ENCODE peak calls at places on chromosomes 4 and X, in seven cellular contexts. One of them, this sample, is unnamed.

GRCh38 chr4:10033191-10033881 is 12.0 kb upstream of the SLC2A9 start:
- DNase-seq in left ventricle myocardium inferior: peak
- DNase-seq in neural progenitor cell: no peak
- DNase-seq in small intestine: no peak
- DNase-seq in mucosa of descending colon: peak
- DNase-seq in foreskin fibroblast: peak
- DNase-seq in NB4: peak
- DNase-seq in this sample: peak

GRCh38 chr4:84814100-84814750 is 152.3 kb downstream of the WDFY3 start:
- DNase-seq in left ventricle myocardium inferior: no peak
- DNase-seq in neural progenitor cell: no peak
- DNase-seq in small intestine: peak
- DNase-seq in mucosa of descending colon: no peak
- DNase-seq in foreskin fibroblast: peak
- DNase-seq in NB4: peak
- DNase-seq in this sample: peak

GRCh38 chr4:177155454-177155853 is 154.2 kb upstream of the NEIL3 start:
- DNase-seq in left ventricle myocardium inferior: no peak
- DNase-seq in neural progenitor cell: peak
- DNase-seq in small intestine: no peak
- DNase-seq in mucosa of descending colon: no peak
- DNase-seq in foreskin fibroblast: no peak
- DNase-seq in NB4: no peak
- DNase-seq in this sample: no peak

GRCh38 chr4:19224820-19225219 is 1026.9 kb upstream of the SLIT2 start:
- DNase-seq in left ventricle myocardium inferior: no peak
- DNase-seq in neural progenitor cell: peak
- DNase-seq in small intestine: peak
- DNase-seq in mucosa of descending colon: no peak
- DNase-seq in foreskin fibroblast: peak
- DNase-seq in NB4: peak
- DNase-seq in this sample: peak

GRCh38 chrX:24002792-24003191 is 24.2 kb downstream of the KLHL15 start:
- DNase-seq in left ventricle myocardium inferior: no peak
- DNase-seq in neural progenitor cell: no peak
- DNase-seq in small intestine: no peak
- DNase-seq in mucosa of descending colon: no peak
- DNase-seq in foreskin fibroblast: no peak
- DNase-seq in NB4: no peak
- DNase-seq in this sample: no peak

GRCh38 chrX:96483642-96484160 is 200.9 kb upstream of the DIAPH2 start:
- DNase-seq in left ventricle myocardium inferior: no peak
- DNase-seq in neural progenitor cell: no peak
- DNase-seq in small intestine: no peak
- DNase-seq in mucosa of descending colon: no peak
- DNase-seq in foreskin fibroblast: no peak
- DNase-seq in NB4: no peak
- DNase-seq in this sample: no peak

GRCh38 chr4:105236202-105236916 is 89.7 kb downstream of the TET2 start:
- DNase-seq in left ventricle myocardium inferior: no peak
- DNase-seq in neural progenitor cell: no peak
- DNase-seq in small intestine: no peak
- DNase-seq in mucosa of descending colon: peak
- DNase-seq in foreskin fibroblast: no peak
- DNase-seq in NB4: no peak
- DNase-seq in this sample: no peak

GRCh38 chr4:2273221-2273620 is 11.3 kb upstream of the MXD4 start:
- DNase-seq in left ventricle myocardium inferior: no peak
- DNase-seq in neural progenitor cell: no peak
- DNase-seq in small intestine: no peak
- DNase-seq in mucosa of descending colon: no peak
- DNase-seq in foreskin fibroblast: no peak
- DNase-seq in NB4: no peak
- DNase-seq in this sample: no peak

GRCh38 chrX:39527045-39527444 is 570.7 kb downstream of the BCOR start:
- DNase-seq in left ventricle myocardium inferior: no peak
- DNase-seq in neural progenitor cell: no peak
- DNase-seq in small intestine: no peak
- DNase-seq in mucosa of descending colon: no peak
- DNase-seq in foreskin fibroblast: peak
- DNase-seq in NB4: peak
- DNase-seq in this sample: no peak

GRCh38 chr4:185213829-185214228 is 4.4 kb downstream of the SNX25 start:
- DNase-seq in left ventricle myocardium inferior: no peak
- DNase-seq in neural progenitor cell: no peak
- DNase-seq in small intestine: no peak
- DNase-seq in mucosa of descending colon: no peak
- DNase-seq in foreskin fibroblast: no peak
- DNase-seq in NB4: peak
- DNase-seq in this sample: no peak
- H3K4me3 ChIP-seq in left ventricle myocardium inferior: no peak
- H3K4me3 ChIP-seq in neural progenitor cell: no peak
- H3K4me3 ChIP-seq in small intestine: no peak
- H3K4me3 ChIP-seq in mucosa of descending colon: no peak
- H3K4me3 ChIP-seq in foreskin fibroblast: no peak
- H3K4me3 ChIP-seq in NB4: no peak
- H3K4me3 ChIP-seq in this sample: no peak

GRCh38 chr4:41172772-41173171 is 41.6 kb downstream of the APBB2 start:
- DNase-seq in left ventricle myocardium inferior: no peak
- DNase-seq in neural progenitor cell: no peak
- DNase-seq in small intestine: no peak
- DNase-seq in mucosa of descending colon: no peak
- DNase-seq in foreskin fibroblast: no peak
- DNase-seq in NB4: no peak
- DNase-seq in this sample: no peak
- H3K4me3 ChIP-seq in left ventricle myocardium inferior: no peak
- H3K4me3 ChIP-seq in neural progenitor cell: no peak
- H3K4me3 ChIP-seq in small intestine: no peak
- H3K4me3 ChIP-seq in mucosa of descending colon: no peak
- H3K4me3 ChIP-seq in foreskin fibroblast: no peak
- H3K4me3 ChIP-seq in NB4: no peak
- H3K4me3 ChIP-seq in this sample: no peak

GRCh38 chrX:150607200-150607599 is 38.8 kb downstream of the MTM1 start:
- DNase-seq in left ventricle myocardium inferior: no peak
- DNase-seq in neural progenitor cell: no peak
- DNase-seq in small intestine: no peak
- DNase-seq in mucosa of descending colon: no peak
- DNase-seq in foreskin fibroblast: no peak
- DNase-seq in NB4: peak
- DNase-seq in this sample: no peak

GRCh38 chrX:150610038-150610437 is 41.6 kb downstream of the MTM1 start:
- DNase-seq in left ventricle myocardium inferior: no peak
- DNase-seq in neural progenitor cell: no peak
- DNase-seq in small intestine: peak
- DNase-seq in mucosa of descending colon: no peak
- DNase-seq in foreskin fibroblast: no peak
- DNase-seq in NB4: no peak
- DNase-seq in this sample: no peak

GRCh38 chrX:150605603-150606002 is 37.2 kb downstream of the MTM1 start:
- DNase-seq in left ventricle myocardium inferior: no peak
- DNase-seq in neural progenitor cell: no peak
- DNase-seq in small intestine: no peak
- DNase-seq in mucosa of descending colon: peak
- DNase-seq in foreskin fibroblast: no peak
- DNase-seq in NB4: no peak
- DNase-seq in this sample: peak

GRCh38 chrX:150615356-150615755 is 46.9 kb downstream of the MTM1 start:
- DNase-seq in left ventricle myocardium inferior: no peak
- DNase-seq in neural progenitor cell: no peak
- DNase-seq in small intestine: no peak
- DNase-seq in mucosa of descending colon: no peak
- DNase-seq in foreskin fibroblast: no peak
- DNase-seq in NB4: no peak
- DNase-seq in this sample: no peak

DNA sequence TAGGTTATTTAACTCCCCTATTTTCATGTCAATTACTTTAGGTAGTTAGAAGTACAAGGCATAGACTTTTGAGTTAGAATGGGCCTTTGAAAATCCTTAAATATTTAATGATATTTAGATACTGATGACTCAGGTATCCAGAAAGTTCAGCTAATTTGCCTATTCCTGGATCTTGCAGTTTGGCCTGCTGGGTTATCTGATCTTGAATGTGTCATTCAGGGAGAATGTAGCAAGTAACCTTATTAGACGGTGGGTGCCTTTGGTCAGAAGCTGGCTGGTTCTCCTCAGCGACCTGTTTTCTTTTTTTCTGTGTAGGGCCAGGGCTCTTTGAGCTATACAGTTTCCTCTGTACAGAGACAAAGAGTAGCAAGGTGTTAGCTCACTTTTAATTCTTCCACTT is 42.0 kb downstream of the MTM1 start:
- DNase-seq in left ventricle myocardium inferior: no peak
- DNase-seq in neural progenitor cell: no peak
- DNase-seq in small intestine: no peak
- DNase-seq in mucosa of descending colon: no peak
- DNase-seq in foreskin fibroblast: no peak
- DNase-seq in NB4: no peak
- DNase-seq in this sample: no peak
- H3K4me3 ChIP-seq in left ventricle myocardium inferior: no peak
- H3K4me3 ChIP-seq in neural progenitor cell: no peak
- H3K4me3 ChIP-seq in small intestine: no peak
- H3K4me3 ChIP-seq in mucosa of descending colon: no peak
- H3K4me3 ChIP-seq in foreskin fibroblast: no peak
- H3K4me3 ChIP-seq in NB4: no peak
- H3K4me3 ChIP-seq in this sample: no peak

GRCh38 chrX:12948495-12948894 is 26.4 kb upstream of the TMSB4X start:
- DNase-seq in left ventricle myocardium inferior: no peak
- DNase-seq in neural progenitor cell: no peak
- DNase-seq in small intestine: no peak
- DNase-seq in mucosa of descending colon: no peak
- DNase-seq in foreskin fibroblast: no peak
- DNase-seq in NB4: no peak
- DNase-seq in this sample: no peak

GRCh38 chrX:12950851-12951589 is 23.9 kb upstream of the TMSB4X start:
- DNase-seq in left ventricle myocardium inferior: no peak
- DNase-seq in neural progenitor cell: peak
- DNase-seq in small intestine: peak
- DNase-seq in mucosa of descending colon: peak
- DNase-seq in foreskin fibroblast: no peak
- DNase-seq in NB4: peak
- DNase-seq in this sample: no peak

GRCh38 chrX:12949927-12950656 is 24.8 kb upstream of the TMSB4X start:
- DNase-seq in left ventricle myocardium inferior: peak
- DNase-seq in neural progenitor cell: no peak
- DNase-seq in small intestine: peak
- DNase-seq in mucosa of descending colon: peak
- DNase-seq in foreskin fibroblast: peak
- DNase-seq in NB4: peak
- DNase-seq in this sample: peak

GRCh38 chrX:12947545-12948235 is 27.2 kb upstream of the TMSB4X start:
- DNase-seq in left ventricle myocardium inferior: no peak
- DNase-seq in neural progenitor cell: no peak
- DNase-seq in small intestine: no peak
- DNase-seq in mucosa of descending colon: no peak
- DNase-seq in foreskin fibroblast: no peak
- DNase-seq in NB4: no peak
- DNase-seq in this sample: no peak

DNA sequence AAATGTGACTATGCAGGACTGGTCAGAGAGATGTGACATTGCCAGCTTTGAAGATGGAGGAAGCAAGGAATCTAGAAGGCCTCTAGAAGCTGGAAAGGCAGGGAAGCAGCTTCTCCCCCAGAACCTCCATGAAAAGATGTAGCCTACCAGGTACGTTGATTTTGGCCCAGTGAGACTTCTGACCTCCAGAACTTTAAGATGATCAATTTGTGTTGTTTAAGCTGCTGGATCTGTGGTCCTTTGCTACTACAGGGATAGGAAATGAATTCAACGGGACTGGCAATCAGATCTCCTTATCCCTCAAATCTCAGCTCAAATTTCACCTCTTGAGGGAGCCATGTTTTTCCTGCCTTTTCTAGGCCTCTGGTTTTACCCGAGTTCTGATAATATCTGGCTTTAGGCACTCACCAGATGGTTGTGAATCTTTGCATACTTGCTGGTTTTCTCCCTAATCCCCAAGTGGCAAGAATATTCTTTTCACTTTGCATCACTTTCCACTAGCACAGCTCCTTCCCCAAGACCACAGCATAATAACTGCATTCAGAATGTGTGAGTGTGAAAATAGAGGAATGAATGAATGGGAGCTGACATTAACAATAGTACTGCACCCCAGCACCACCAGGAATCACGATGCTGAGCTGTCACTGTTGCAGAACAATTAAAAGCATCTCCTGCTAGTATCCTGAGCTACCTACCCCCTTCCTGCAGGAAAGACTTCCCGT is 25.5 kb upstream of the TMSB4X start:
- DNase-seq in left ventricle myocardium inferior: no peak
- DNase-seq in neural progenitor cell: no peak
- DNase-seq in small intestine: no peak
- DNase-seq in mucosa of descending colon: no peak
- DNase-seq in foreskin fibroblast: peak
- DNase-seq in NB4: no peak
- DNase-seq in this sample: no peak
- H3K4me3 ChIP-seq in left ventricle myocardium inferior: peak
- H3K4me3 ChIP-seq in neural progenitor cell: no peak
- H3K4me3 ChIP-seq in small intestine: no peak
- H3K4me3 ChIP-seq in mucosa of descending colon: no peak
- H3K4me3 ChIP-seq in foreskin fibroblast: peak
- H3K4me3 ChIP-seq in NB4: no peak
- H3K4me3 ChIP-seq in this sample: no peak

GRCh38 chr4:156771171-156771837 is 200.3 kb downstream of the PDGFC start:
- DNase-seq in left ventricle myocardium inferior: no peak
- DNase-seq in neural progenitor cell: peak
- DNase-seq in small intestine: no peak
- DNase-seq in mucosa of descending colon: no peak
- DNase-seq in foreskin fibroblast: peak
- DNase-seq in NB4: no peak
- DNase-seq in this sample: peak
- H3K4me3 ChIP-seq in left ventricle myocardium inferior: peak
- H3K4me3 ChIP-seq in neural progenitor cell: no peak
- H3K4me3 ChIP-seq in small intestine: no peak
- H3K4me3 ChIP-seq in mucosa of descending colon: no peak
- H3K4me3 ChIP-seq in foreskin fibroblast: no peak
- H3K4me3 ChIP-seq in NB4: no peak
- H3K4me3 ChIP-seq in this sample: peak

DNA sequence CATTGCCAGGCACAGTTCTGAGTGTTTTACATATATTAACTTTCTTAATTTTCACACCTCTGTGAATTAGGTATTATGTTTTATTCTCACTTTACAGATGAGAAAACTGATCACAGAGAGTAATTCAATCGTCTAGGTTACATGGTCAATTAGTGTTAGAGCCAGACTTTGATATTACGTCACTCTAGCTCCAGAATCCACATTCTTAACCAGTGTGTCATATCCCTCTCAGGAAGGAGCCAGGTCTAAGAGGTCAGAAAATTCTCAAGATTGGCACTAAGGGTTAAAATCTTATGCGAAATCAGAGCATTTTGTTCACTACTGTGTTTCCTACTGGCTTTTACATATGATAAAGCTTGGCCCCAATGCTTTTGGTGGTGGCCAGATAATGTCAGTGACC is 7.4 kb downstream of the DMP1 start:
- DNase-seq in left ventricle myocardium inferior: no peak
- DNase-seq in neural progenitor cell: no peak
- DNase-seq in small intestine: no peak
- DNase-seq in mucosa of descending colon: no peak
- DNase-seq in foreskin fibroblast: peak
- DNase-seq in NB4: no peak
- DNase-seq in this sample: peak
- H3K4me3 ChIP-seq in left ventricle myocardium inferior: no peak
- H3K4me3 ChIP-seq in neural progenitor cell: no peak
- H3K4me3 ChIP-seq in small intestine: no peak
- H3K4me3 ChIP-seq in mucosa of descending colon: no peak
- H3K4me3 ChIP-seq in foreskin fibroblast: no peak
- H3K4me3 ChIP-seq in NB4: no peak
- H3K4me3 ChIP-seq in this sample: no peak